ENCODE peak calls at places on chromosomes 2 and 18, in ten cellular contexts. One of them, this sample, is unnamed.

GRCh38 chr2:157460384-157460837 is 16.5 kb upstream of the CYTIP start:
- DNase-seq in iPS DF 6.9: no peak
- DNase-seq in Caco-2: peak; percentile 52
- DNase-seq in HT1080: no peak
- DNase-seq in stimulated activated CD4-positive, alpha-beta T cell treated with anti-CD3 and anti-CD28 coated beads, TNF-alpha, amount 100 ng/mL, for 48 hours: no peak
- DNase-seq in dorsolateral prefrontal cortex: no peak
- DNase-seq in foreskin fibroblast: no peak
- DNase-seq in GM12865: no peak
- DNase-seq in HS-27A: no peak
- DNase-seq in NCI-H82: no peak
- DNase-seq in this sample: no peak

GRCh38 chr2:191292869-191293268 is 47.7 kb downstream of the MYO1B start:
- DNase-seq in Caco-2: no peak
- DNase-seq in HS-27A: no peak
- DNase-seq in GM12865: no peak
- DNase-seq in dorsolateral prefrontal cortex: no peak
- DNase-seq in iPS DF 6.9: no peak
- DNase-seq in stimulated activated CD4-positive, alpha-beta T cell treated with anti-CD3 and anti-CD28 coated beads, TNF-alpha, amount 100 ng/mL, for 48 hours: no peak
- DNase-seq in foreskin fibroblast: no peak
- DNase-seq in NCI-H82: no peak
- DNase-seq in HT1080: no peak
- DNase-seq in this sample: no peak

GRCh38 chr2:39033980-39034379 is 86.9 kb downstream of the SOS1 start:
- DNase-seq in Caco-2: no peak
- DNase-seq in HS-27A: no peak
- DNase-seq in dorsolateral prefrontal cortex: no peak
- DNase-seq in GM12865: no peak
- DNase-seq in stimulated activated CD4-positive, alpha-beta T cell treated with anti-CD3 and anti-CD28 coated beads, TNF-alpha, amount 100 ng/mL, for 48 hours: no peak
- DNase-seq in NCI-H82: no peak
- DNase-seq in iPS DF 6.9: no peak
- DNase-seq in foreskin fibroblast: peak; percentile 35
- DNase-seq in HT1080: no peak
- DNase-seq in this sample: no peak

GRCh38 chr2:5691659-5692529 is at the start of gene SOX11:
- DNase-seq in NCI-H82: peak; percentile 99
- DNase-seq in iPS DF 6.9: no peak
- DNase-seq in HS-27A: no peak
- DNase-seq in dorsolateral prefrontal cortex: peak; percentile 65
- DNase-seq in HT1080: no peak
- DNase-seq in foreskin fibroblast: peak; percentile 36
- DNase-seq in stimulated activated CD4-positive, alpha-beta T cell treated with anti-CD3 and anti-CD28 coated beads, TNF-alpha, amount 100 ng/mL, for 48 hours: no peak
- DNase-seq in GM12865: no peak
- DNase-seq in Caco-2: no peak
- DNase-seq in this sample: peak; percentile 98

GRCh38 chr2:36615214-36615613 is 17.2 kb upstream of the FEZ2 start:
- DNase-seq in HS-27A: no peak
- DNase-seq in dorsolateral prefrontal cortex: no peak
- DNase-seq in stimulated activated CD4-positive, alpha-beta T cell treated with anti-CD3 and anti-CD28 coated beads, TNF-alpha, amount 100 ng/mL, for 48 hours: no peak
- DNase-seq in HT1080: peak; percentile 31
- DNase-seq in foreskin fibroblast: peak; percentile 30
- DNase-seq in iPS DF 6.9: no peak
- DNase-seq in NCI-H82: no peak
- DNase-seq in Caco-2: no peak
- DNase-seq in GM12865: no peak
- DNase-seq in this sample: no peak

GRCh38 chr2:151943461-151943860 is 115.2 kb upstream of the ARL5A start:
- DNase-seq in dorsolateral prefrontal cortex: no peak
- DNase-seq in foreskin fibroblast: no peak
- DNase-seq in stimulated activated CD4-positive, alpha-beta T cell treated with anti-CD3 and anti-CD28 coated beads, TNF-alpha, amount 100 ng/mL, for 48 hours: no peak
- DNase-seq in HT1080: no peak
- DNase-seq in GM12865: no peak
- DNase-seq in Caco-2: no peak
- DNase-seq in iPS DF 6.9: no peak
- DNase-seq in NCI-H82: no peak
- DNase-seq in HS-27A: no peak
- DNase-seq in this sample: no peak

GRCh38 chr18:39938678-39939077 is 2016.4 kb upstream of the PIK3C3 start:
- DNase-seq in GM12865: no peak
- DNase-seq in dorsolateral prefrontal cortex: no peak
- DNase-seq in NCI-H82: no peak
- DNase-seq in Caco-2: no peak
- DNase-seq in HS-27A: no peak
- DNase-seq in stimulated activated CD4-positive, alpha-beta T cell treated with anti-CD3 and anti-CD28 coated beads, TNF-alpha, amount 100 ng/mL, for 48 hours: no peak
- DNase-seq in HT1080: no peak
- DNase-seq in foreskin fibroblast: no peak
- DNase-seq in iPS DF 6.9: no peak
- DNase-seq in this sample: no peak

GRCh38 chr2:69518836-69519235 is 81.6 kb upstream of the NFU1 start:
- DNase-seq in iPS DF 6.9: no peak
- DNase-seq in HS-27A: no peak
- DNase-seq in NCI-H82: no peak
- DNase-seq in foreskin fibroblast: no peak
- DNase-seq in Caco-2: no peak
- DNase-seq in dorsolateral prefrontal cortex: no peak
- DNase-seq in HT1080: no peak
- DNase-seq in GM12865: no peak
- DNase-seq in stimulated activated CD4-positive, alpha-beta T cell treated with anti-CD3 and anti-CD28 coated beads, TNF-alpha, amount 100 ng/mL, for 48 hours: no peak
- DNase-seq in this sample: no peak

GRCh38 chr2:187658952-187659525 is 104.8 kb upstream of the TFPI start:
- DNase-seq in stimulated activated CD4-positive, alpha-beta T cell treated with anti-CD3 and anti-CD28 coated beads, TNF-alpha, amount 100 ng/mL, for 48 hours: no peak
- DNase-seq in NCI-H82: peak; percentile 80
- DNase-seq in Caco-2: no peak
- DNase-seq in foreskin fibroblast: no peak
- DNase-seq in dorsolateral prefrontal cortex: no peak
- DNase-seq in HS-27A: no peak
- DNase-seq in HT1080: peak; percentile 22
- DNase-seq in GM12865: peak; percentile 36
- DNase-seq in iPS DF 6.9: peak; percentile 68
- DNase-seq in this sample: no peak

GRCh38 chr2:233082222-233082933 is 22.2 kb downstream of the INPP5D start:
- DNase-seq in dorsolateral prefrontal cortex: no peak
- DNase-seq in NCI-H82: no peak
- DNase-seq in HS-27A: no peak
- DNase-seq in stimulated activated CD4-positive, alpha-beta T cell treated with anti-CD3 and anti-CD28 coated beads, TNF-alpha, amount 100 ng/mL, for 48 hours: no peak
- DNase-seq in foreskin fibroblast: no peak
- DNase-seq in Caco-2: no peak
- DNase-seq in HT1080: no peak
- DNase-seq in GM12865: peak; percentile 93
- DNase-seq in iPS DF 6.9: no peak
- DNase-seq in this sample: no peak

GRCh38 chr2:207135801-207136457 is 29.8 kb downstream of the KLF7 start:
- DNase-seq in foreskin fibroblast: no peak
- DNase-seq in HS-27A: no peak
- DNase-seq in iPS DF 6.9: no peak
- DNase-seq in stimulated activated CD4-positive, alpha-beta T cell treated with anti-CD3 and anti-CD28 coated beads, TNF-alpha, amount 100 ng/mL, for 48 hours: no peak
- DNase-seq in GM12865: no peak
- DNase-seq in HT1080: no peak
- DNase-seq in NCI-H82: peak; percentile 54
- DNase-seq in Caco-2: no peak
- DNase-seq in dorsolateral prefrontal cortex: no peak
- DNase-seq in this sample: no peak

GRCh38 chr2:148876589-148877402 is 1.8 kb downstream of the KIF5C start:
- DNase-seq in GM12865: peak; percentile 53
- DNase-seq in dorsolateral prefrontal cortex: peak; percentile 75
- DNase-seq in HS-27A: no peak
- DNase-seq in stimulated activated CD4-positive, alpha-beta T cell treated with anti-CD3 and anti-CD28 coated beads, TNF-alpha, amount 100 ng/mL, for 48 hours: no peak
- DNase-seq in iPS DF 6.9: no peak
- DNase-seq in foreskin fibroblast: no peak
- DNase-seq in Caco-2: peak; percentile 56
- DNase-seq in HT1080: no peak
- DNase-seq in NCI-H82: peak; percentile 92
- DNase-seq in this sample: peak; percentile 92

GRCh38 chr2:159462201-159462785 is 154.1 kb downstream of the BAZ2B start:
- DNase-seq in GM12865: no peak
- DNase-seq in foreskin fibroblast: no peak
- DNase-seq in stimulated activated CD4-positive, alpha-beta T cell treated with anti-CD3 and anti-CD28 coated beads, TNF-alpha, amount 100 ng/mL, for 48 hours: no peak
- DNase-seq in dorsolateral prefrontal cortex: no peak
- DNase-seq in HS-27A: no peak
- DNase-seq in iPS DF 6.9: no peak
- DNase-seq in Caco-2: no peak
- DNase-seq in NCI-H82: no peak
- DNase-seq in HT1080: no peak
- DNase-seq in this sample: no peak

This sample was measured in NCI-H2171 treated with DMSO at 0.1 percent for 48 hours.